ENCODE peak calls at places on chromosomes 11 and 22, in six cellular contexts. One of them, this sample, is unnamed.

GRCh38 chr11:12102588-12103410 is 7.6 kb upstream of the MICAL2 start:
- DNase-seq in spleen: no peak
- DNase-seq in adrenal gland: no peak
- DNase-seq in fibroblast of lung: no peak
- DNase-seq in suprapubic skin: no peak
- DNase-seq in CD4-positive, alpha-beta T cell: no peak
- DNase-seq in this sample: no peak

GRCh38 chr11:8729837-8730696 is 47.5 kb downstream of the RPL27A start:
- DNase-seq in spleen: no peak
- DNase-seq in adrenal gland: no peak
- DNase-seq in fibroblast of lung: no peak
- DNase-seq in suprapubic skin: no peak
- DNase-seq in CD4-positive, alpha-beta T cell: no peak
- DNase-seq in this sample: no peak

GRCh38 chr11:17976651-17977050 is 36.2 kb downstream of the SERGEF start:
- DNase-seq in spleen: no peak
- DNase-seq in adrenal gland: no peak
- DNase-seq in fibroblast of lung: no peak
- DNase-seq in suprapubic skin: no peak
- DNase-seq in CD4-positive, alpha-beta T cell: no peak
- DNase-seq in this sample: no peak

GRCh38 chr22:36464715-36465231 is 16.7 kb downstream of the TXN2 start:
- DNase-seq in spleen: no peak
- DNase-seq in adrenal gland: no peak
- DNase-seq in fibroblast of lung: no peak
- DNase-seq in suprapubic skin: no peak
- DNase-seq in CD4-positive, alpha-beta T cell: no peak
- DNase-seq in this sample: no peak

GRCh38 chr11:77407613-77408012 is 66.3 kb downstream of the PAK1 start:
- DNase-seq in spleen: no peak
- DNase-seq in adrenal gland: peak; percentile 80
- DNase-seq in fibroblast of lung: peak; percentile 83
- DNase-seq in suprapubic skin: no peak
- DNase-seq in CD4-positive, alpha-beta T cell: no peak
- DNase-seq in this sample: no peak

GRCh38 chr11:79055866-79056632 is 384.8 kb downstream of the TENM4 start:
- DNase-seq in spleen: no peak
- DNase-seq in adrenal gland: no peak
- DNase-seq in fibroblast of lung: peak; percentile 80
- DNase-seq in suprapubic skin: no peak
- DNase-seq in CD4-positive, alpha-beta T cell: no peak
- DNase-seq in this sample: no peak

GRCh38 chr11:119794756-119795155 is 65.8 kb upstream of the NECTIN1 start:
- DNase-seq in spleen: no peak
- DNase-seq in adrenal gland: no peak
- DNase-seq in fibroblast of lung: no peak
- DNase-seq in suprapubic skin: no peak
- DNase-seq in CD4-positive, alpha-beta T cell: no peak
- DNase-seq in this sample: peak; percentile 26

GRCh38 chr11:45568031-45568430 is 97.4 kb downstream of the CHST1 start:
- DNase-seq in spleen: no peak
- DNase-seq in adrenal gland: no peak
- DNase-seq in fibroblast of lung: no peak
- DNase-seq in suprapubic skin: no peak
- DNase-seq in CD4-positive, alpha-beta T cell: no peak
- DNase-seq in this sample: no peak

GRCh38 chr11:70146309-70146708 is 56.8 kb upstream of the FADD start:
- DNase-seq in spleen: no peak
- DNase-seq in adrenal gland: no peak
- DNase-seq in fibroblast of lung: no peak
- DNase-seq in suprapubic skin: no peak
- DNase-seq in CD4-positive, alpha-beta T cell: no peak
- DNase-seq in this sample: no peak

GRCh38 chr11:120129570-120129969 is 8.3 kb downstream of the TRIM29 start:
- DNase-seq in spleen: peak; percentile 41
- DNase-seq in adrenal gland: no peak
- DNase-seq in fibroblast of lung: no peak
- DNase-seq in suprapubic skin: peak; percentile 74
- DNase-seq in CD4-positive, alpha-beta T cell: no peak
- DNase-seq in this sample: peak; percentile 58

GRCh38 chr22:37267128-37267587 is 15.2 kb upstream of the CYTH4 start:
- DNase-seq in spleen: peak; percentile 93
- DNase-seq in adrenal gland: no peak
- DNase-seq in fibroblast of lung: no peak
- DNase-seq in suprapubic skin: no peak
- DNase-seq in CD4-positive, alpha-beta T cell: peak; percentile 80
- DNase-seq in this sample: no peak

GRCh38 chr22:36191106-36191836 is 10.3 kb downstream of the APOL4 start:
- DNase-seq in spleen: no peak
- DNase-seq in adrenal gland: peak; percentile 79
- DNase-seq in fibroblast of lung: peak; percentile 87
- DNase-seq in suprapubic skin: no peak
- DNase-seq in CD4-positive, alpha-beta T cell: no peak
- DNase-seq in this sample: peak; percentile 79

GRCh38 chr11:103433380-103433779 is 324.2 kb downstream of the DYNC2H1 start:
- DNase-seq in spleen: no peak
- DNase-seq in adrenal gland: no peak
- DNase-seq in fibroblast of lung: peak; percentile 91
- DNase-seq in suprapubic skin: no peak
- DNase-seq in CD4-positive, alpha-beta T cell: no peak
- DNase-seq in this sample: no peak
- H3K27ac ChIP-seq in spleen: no peak overlapping the region
- H3K27ac ChIP-seq in adrenal gland: no peak overlapping the region
- H3K27ac ChIP-seq in fibroblast of lung: no peak overlapping the region
- H3K27ac ChIP-seq in suprapubic skin: no peak overlapping the region
- H3K27ac ChIP-seq in CD4-positive, alpha-beta T cell: no peak overlapping the region
- H3K27ac ChIP-seq in this sample: no peak overlapping the region

GRCh38 chr11:87092159-87092558 is 54.4 kb downstream of the TMEM135 start:
- DNase-seq in spleen: no peak
- DNase-seq in adrenal gland: no peak
- DNase-seq in fibroblast of lung: peak; percentile 67
- DNase-seq in suprapubic skin: no peak
- DNase-seq in CD4-positive, alpha-beta T cell: no peak
- DNase-seq in this sample: no peak

GRCh38 chr11:87097582-87097981 is 59.8 kb downstream of the TMEM135 start:
- DNase-seq in spleen: no peak
- DNase-seq in adrenal gland: peak; percentile 64
- DNase-seq in fibroblast of lung: peak; percentile 29
- DNase-seq in suprapubic skin: no peak
- DNase-seq in CD4-positive, alpha-beta T cell: no peak
- DNase-seq in this sample: no peak

GRCh38 chr11:87092567-87092966 is 54.8 kb downstream of the TMEM135 start:
- DNase-seq in spleen: no peak
- DNase-seq in adrenal gland: no peak
- DNase-seq in fibroblast of lung: no peak
- DNase-seq in suprapubic skin: no peak
- DNase-seq in CD4-positive, alpha-beta T cell: no peak
- DNase-seq in this sample: no peak
- H3K27ac ChIP-seq in spleen: no peak overlapping the region
- H3K27ac ChIP-seq in adrenal gland: no peak overlapping the region
- H3K27ac ChIP-seq in fibroblast of lung: no peak overlapping the region
- H3K27ac ChIP-seq in suprapubic skin: no peak overlapping the region
- H3K27ac ChIP-seq in CD4-positive, alpha-beta T cell: no peak overlapping the region
- H3K27ac ChIP-seq in this sample: no peak overlapping the region

GRCh38 chr11:118186346-118187107 is 10.1 kb upstream of the SCN2B start:
- DNase-seq in spleen: no peak
- DNase-seq in adrenal gland: no peak
- DNase-seq in fibroblast of lung: no peak
- DNase-seq in suprapubic skin: no peak
- DNase-seq in CD4-positive, alpha-beta T cell: no peak
- DNase-seq in this sample: no peak
- H3K27ac ChIP-seq in spleen: no peak overlapping the region
- H3K27ac ChIP-seq in adrenal gland: no peak overlapping the region
- H3K27ac ChIP-seq in fibroblast of lung: no peak overlapping the region
- H3K27ac ChIP-seq in suprapubic skin: no peak overlapping the region
- H3K27ac ChIP-seq in CD4-positive, alpha-beta T cell: no peak overlapping the region
- H3K27ac ChIP-seq in this sample: no peak overlapping the region

GRCh38 chr11:107827041-107827440 is 31.5 kb downstream of the SLC35F2 start:
- DNase-seq in spleen: no peak
- DNase-seq in adrenal gland: no peak
- DNase-seq in fibroblast of lung: no peak
- DNase-seq in suprapubic skin: no peak
- DNase-seq in CD4-positive, alpha-beta T cell: no peak
- DNase-seq in this sample: no peak

GRCh38 chr11:107819361-107820014 is 39.1 kb downstream of the SLC35F2 start:
- DNase-seq in spleen: no peak
- DNase-seq in adrenal gland: no peak
- DNase-seq in fibroblast of lung: peak; percentile 22
- DNase-seq in suprapubic skin: no peak
- DNase-seq in CD4-positive, alpha-beta T cell: no peak
- DNase-seq in this sample: no peak

GRCh38 chr11:107825875-107826274 is 32.7 kb downstream of the SLC35F2 start:
- DNase-seq in spleen: no peak
- DNase-seq in adrenal gland: no peak
- DNase-seq in fibroblast of lung: no peak
- DNase-seq in suprapubic skin: no peak
- DNase-seq in CD4-positive, alpha-beta T cell: no peak
- DNase-seq in this sample: no peak

GRCh38 chr11:107821199-107821926 is 37.2 kb downstream of the SLC35F2 start:
- DNase-seq in spleen: no peak
- DNase-seq in adrenal gland: no peak
- DNase-seq in fibroblast of lung: peak; percentile 38
- DNase-seq in suprapubic skin: no peak
- DNase-seq in CD4-positive, alpha-beta T cell: no peak
- DNase-seq in this sample: no peak

DNA sequence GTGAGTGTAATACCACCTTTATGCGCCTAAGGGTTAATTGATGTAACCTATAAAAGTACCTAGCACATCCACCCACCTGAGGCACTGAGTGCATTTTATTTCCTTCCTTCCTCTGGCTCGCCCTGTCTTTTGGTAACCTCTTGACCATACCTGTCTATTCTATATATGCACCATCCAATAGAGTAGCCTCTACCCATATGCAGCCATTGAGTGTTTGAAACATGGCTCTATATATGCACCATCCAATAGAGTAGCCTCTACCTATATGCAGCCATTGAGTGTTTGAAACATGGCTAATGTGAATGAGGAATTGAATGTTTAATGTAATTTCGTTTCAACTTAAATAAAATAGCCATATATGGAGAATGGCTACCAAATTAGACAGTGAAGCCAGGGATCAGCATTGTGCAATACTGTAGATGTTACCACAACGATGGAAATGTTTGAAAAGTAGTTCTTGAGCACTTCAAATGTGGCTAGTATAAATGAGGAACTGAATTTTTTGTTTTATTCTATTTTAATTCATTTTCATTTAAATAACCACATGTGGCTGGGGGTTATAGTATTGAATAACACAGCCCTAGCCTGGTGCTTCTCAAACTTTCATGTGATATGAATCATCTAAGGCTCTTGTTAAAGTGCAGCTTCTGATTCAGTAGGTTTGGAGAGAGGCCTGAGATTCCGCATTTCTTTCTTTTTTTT is 33.8 kb downstream of the SLC35F2 start:
- DNase-seq in spleen: no peak
- DNase-seq in adrenal gland: no peak
- DNase-seq in fibroblast of lung: peak; percentile 28
- DNase-seq in suprapubic skin: no peak
- DNase-seq in CD4-positive, alpha-beta T cell: no peak
- DNase-seq in this sample: no peak
- H3K27ac ChIP-seq in spleen: no peak overlapping the region
- H3K27ac ChIP-seq in adrenal gland: no peak overlapping the region
- H3K27ac ChIP-seq in fibroblast of lung: no peak overlapping the region
- H3K27ac ChIP-seq in suprapubic skin: no peak overlapping the region
- H3K27ac ChIP-seq in CD4-positive, alpha-beta T cell: no peak overlapping the region
- H3K27ac ChIP-seq in this sample: no peak overlapping the region

DNA sequence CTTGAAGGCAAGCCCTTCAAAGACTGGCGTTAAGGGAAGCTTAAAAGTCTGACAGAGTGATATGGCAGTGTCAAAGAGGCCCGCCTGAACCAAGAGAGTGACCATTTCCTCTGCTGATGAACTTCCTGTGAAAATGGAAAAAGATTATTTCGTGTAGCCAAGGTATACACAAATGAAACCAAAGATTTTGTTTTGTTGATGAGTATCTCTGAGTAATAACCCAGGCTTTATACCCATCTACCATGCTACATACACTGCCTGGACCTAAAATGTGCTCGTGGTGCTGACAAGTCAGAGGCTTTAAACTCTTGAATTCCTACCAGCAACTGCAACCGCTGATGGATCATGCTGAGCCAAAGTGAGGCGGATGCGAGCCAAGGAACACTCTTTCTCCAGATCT is 21.0 kb upstream of the FNBP4 start:
- DNase-seq in spleen: no peak
- DNase-seq in adrenal gland: no peak
- DNase-seq in fibroblast of lung: no peak
- DNase-seq in suprapubic skin: no peak
- DNase-seq in CD4-positive, alpha-beta T cell: no peak
- DNase-seq in this sample: no peak
- H3K27ac ChIP-seq in spleen: no peak overlapping the region
- H3K27ac ChIP-seq in adrenal gland: no peak overlapping the region
- H3K27ac ChIP-seq in fibroblast of lung: no peak overlapping the region
- H3K27ac ChIP-seq in suprapubic skin: no peak overlapping the region
- H3K27ac ChIP-seq in CD4-positive, alpha-beta T cell: no peak overlapping the region
- H3K27ac ChIP-seq in this sample: no peak overlapping the region

GRCh38 chr11:66113132-66113856 is 43.2 kb downstream of the PACS1 start:
- DNase-seq in spleen: no peak
- DNase-seq in adrenal gland: no peak
- DNase-seq in fibroblast of lung: peak; percentile 58
- DNase-seq in suprapubic skin: no peak
- DNase-seq in CD4-positive, alpha-beta T cell: no peak
- DNase-seq in this sample: no peak
- H3K27ac ChIP-seq in spleen: peak overlapping the region; percentile 17
- H3K27ac ChIP-seq in adrenal gland: peak overlapping the region; percentile 52
- H3K27ac ChIP-seq in fibroblast of lung: peak overlapping the region; percentile 56
- H3K27ac ChIP-seq in suprapubic skin: peak overlapping the region; percentile 7
- H3K27ac ChIP-seq in CD4-positive, alpha-beta T cell: peak overlapping the region; percentile 57
- H3K27ac ChIP-seq in this sample: no peak overlapping the region

DNA sequence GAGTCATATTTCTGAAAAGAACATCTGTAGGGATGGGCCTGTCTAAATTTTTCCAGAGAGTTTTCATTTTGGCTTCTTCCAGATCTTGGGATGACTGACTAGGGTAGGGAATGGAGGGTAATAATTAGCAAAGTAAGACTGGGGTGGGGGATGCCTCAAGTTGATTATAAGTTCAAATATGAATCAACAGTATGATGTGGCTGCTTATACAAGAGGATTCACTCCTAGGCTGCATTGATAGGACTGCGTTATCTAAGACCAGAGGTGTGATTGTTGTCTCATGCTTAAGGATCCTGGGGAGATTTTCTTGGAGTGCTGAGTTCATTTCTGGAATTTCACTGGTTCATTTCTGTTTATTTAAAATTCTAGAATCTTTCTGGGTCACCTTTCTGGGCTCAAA is 196.0 kb downstream of the HIPK3 start:
- DNase-seq in spleen: no peak
- DNase-seq in adrenal gland: no peak
- DNase-seq in fibroblast of lung: no peak
- DNase-seq in suprapubic skin: no peak
- DNase-seq in CD4-positive, alpha-beta T cell: no peak
- DNase-seq in this sample: no peak
- H3K27ac ChIP-seq in spleen: no peak overlapping the region
- H3K27ac ChIP-seq in adrenal gland: no peak overlapping the region
- H3K27ac ChIP-seq in fibroblast of lung: no peak overlapping the region
- H3K27ac ChIP-seq in suprapubic skin: no peak overlapping the region
- H3K27ac ChIP-seq in CD4-positive, alpha-beta T cell: no peak overlapping the region
- H3K27ac ChIP-seq in this sample: no peak overlapping the region

This sample was measured in kidney.